ENCODE peak calls at places on chromosomes 3 and 15, in five cellular contexts. One of them, this sample, is unnamed.

GRCh38 chr3:119669906-119670570 is 7.2 kb downstream of the COX17 start:
- DNase-seq in iPS-NIHi11: no peak
- DNase-seq in DMS153: no peak
- DNase-seq in GM12892: no peak
- DNase-seq in iris pigment epithelial cell: peak; percentile 38
- DNase-seq in this sample: no peak

GRCh38 chr3:156151824-156152428 is 31.5 kb downstream of the KCNAB1 start:
- DNase-seq in GM12892: no peak
- DNase-seq in iPS-NIHi11: peak; percentile 76
- DNase-seq in DMS153: peak; percentile 68
- DNase-seq in iris pigment epithelial cell: peak; percentile 69
- DNase-seq in this sample: peak; percentile 77

GRCh38 chr15:47184405-47185221 is 532.7 kb upstream of the SEMA6D start:
- DNase-seq in GM12892: peak; percentile 3
- DNase-seq in DMS153: peak; percentile 23
- DNase-seq in iPS-NIHi11: peak; percentile 50
- DNase-seq in iris pigment epithelial cell: peak; percentile 28
- DNase-seq in this sample: peak; percentile 56

GRCh38 chr3:170689218-170689874 is 103.5 kb upstream of the SLC7A14 start:
- DNase-seq in DMS153: peak; percentile 30
- DNase-seq in GM12892: no peak
- DNase-seq in iris pigment epithelial cell: peak; percentile 85
- DNase-seq in iPS-NIHi11: peak; percentile 63
- DNase-seq in this sample: no peak

GRCh38 chr15:85407421-85408269 is 27.2 kb downstream of the AKAP13 start:
- DNase-seq in iPS-NIHi11: no peak
- DNase-seq in iris pigment epithelial cell: peak; percentile 91
- DNase-seq in GM12892: no peak
- DNase-seq in DMS153: peak; percentile 14
- DNase-seq in this sample: no peak

GRCh38 chr15:89101302-89102191 is 13.3 kb downstream of the ABHD2 start:
- DNase-seq in DMS153: no peak
- DNase-seq in GM12892: no peak
- DNase-seq in iPS-NIHi11: peak; percentile 56
- DNase-seq in iris pigment epithelial cell: peak; percentile 99
- DNase-seq in this sample: no peak

GRCh38 chr15:31269961-31270575 is 56.6 kb upstream of the KLF13 start:
- DNase-seq in DMS153: no peak
- DNase-seq in iPS-NIHi11: peak; percentile 1
- DNase-seq in iris pigment epithelial cell: no peak
- DNase-seq in GM12892: no peak
- DNase-seq in this sample: no peak

GRCh38 chr3:130844462-130844861 is 49.4 kb upstream of the ATP2C1 start:
- DNase-seq in GM12892: no peak
- DNase-seq in iPS-NIHi11: no peak
- DNase-seq in iris pigment epithelial cell: no peak
- DNase-seq in DMS153: no peak
- DNase-seq in this sample: no peak

GRCh38 chr3:76147846-76148245 is 362.5 kb upstream of the ZNF717 start:
- DNase-seq in GM12892: no peak
- DNase-seq in iPS-NIHi11: no peak
- DNase-seq in DMS153: no peak
- DNase-seq in iris pigment epithelial cell: peak; percentile 54
- DNase-seq in this sample: no peak

GRCh38 chr3:168608926-168609325 is 513.2 kb upstream of the GOLIM4 start:
- DNase-seq in iPS-NIHi11: no peak
- DNase-seq in DMS153: no peak
- DNase-seq in iris pigment epithelial cell: no peak
- DNase-seq in GM12892: no peak
- DNase-seq in this sample: no peak

GRCh38 chr15:101269479-101270223 is 7.6 kb downstream of the SELENOS start:
- DNase-seq in iPS-NIHi11: peak; percentile 46
- DNase-seq in GM12892: no peak
- DNase-seq in iris pigment epithelial cell: no peak
- DNase-seq in DMS153: no peak
- DNase-seq in this sample: no peak

GRCh38 chr3:72439321-72440183 is 408.7 kb downstream of the SHQ1 start:
- DNase-seq in DMS153: no peak
- DNase-seq in GM12892: no peak
- DNase-seq in iris pigment epithelial cell: no peak
- DNase-seq in iPS-NIHi11: no peak
- DNase-seq in this sample: no peak

GRCh38 chr3:119323401-119324107 is 29.4 kb downstream of the ARHGAP31 start:
- DNase-seq in GM12892: no peak
- DNase-seq in DMS153: peak; percentile 19
- DNase-seq in iris pigment epithelial cell: no peak
- DNase-seq in iPS-NIHi11: peak; percentile 34
- DNase-seq in this sample: no peak